ENCODE peak calls at places on chromosomes 11 and 22, in nine cellular contexts. H is uterus; Z is heart right ventricle; U is stomach; V is esophagus squamous epithelium; K is testis; X is K562; S is CD8-positive, alpha-beta memory T cell; E is spleen. Q is an unnamed sample.
A peak's percentile ranks its signal among the peaks of the same experiment; 100 is the strongest.

GRCh38 chr11:112652786-112653390 is 308.3 kb upstream of the NCAM1 start:
- DNase-seq in H (no peak), Z (no peak), U (no peak), V (no peak), K (no peak), X (no peak), S (no peak), E (no peak), Q (no peak)

GRCh38 chr11:119874660-119875238 is 145.7 kb upstream of the NECTIN1 start:
- DNase-seq in H (no peak), Z (no peak), U (no peak), V (no peak), K (no peak), X (no peak), S (no peak), E (peak; percentile 17), Q (no peak)

GRCh38 chr22:35834080-35834479 is 116.4 kb downstream of the APOL5 start:
- DNase-seq in H (no peak), Z (no peak), U (no peak), V (no peak), K (no peak), X (no peak), S (no peak), E (no peak), Q (no peak)

GRCh38 chr11:34650528-34650927 is 29.6 kb downstream of the EHF start:
- DNase-seq in H (no peak), Z (no peak), U (no peak), V (no peak), K (no peak), X (peak; percentile 65), S (peak; percentile 50), E (no peak), Q (no peak)

GRCh38 chr11:9831122-9831521 is 167.2 kb downstream of the SWAP70 start:
- DNase-seq in H (no peak), Z (no peak), U (no peak), V (no peak), K (no peak), X (no peak), S (no peak), E (no peak), Q (no peak)

GRCh38 chr11:44007746-44008501 is 39.9 kb upstream of the ACCSL start:
- DNase-seq in H (no peak), Z (no peak), U (no peak), V (no peak), K (peak; percentile 12), X (no peak), S (no peak), E (no peak), Q (no peak)

GRCh38 chr11:76724162-76724768 is 53.7 kb upstream of the LRRC32 start:
- DNase-seq in H (no peak), Z (no peak), U (no peak), V (no peak), K (no peak), X (no peak), S (no peak), E (no peak), Q (no peak)

GRCh38 chr11:18566406-18566805 is 22.1 kb downstream of the UEVLD start:
- DNase-seq in H (no peak), Z (no peak), U (no peak), V (no peak), K (no peak), X (no peak), S (no peak), E (no peak), Q (no peak)

GRCh38 chr11:77125695-77126094 is 2.4 kb upstream of the MYO7A start:
- DNase-seq in H (no peak), Z (no peak), U (no peak), V (no peak), K (no peak), X (no peak), S (no peak), E (no peak), Q (no peak)

GRCh38 chr11:75826463-75827220 is 11.6 kb downstream of the UVRAG start:
- DNase-seq in H (no peak), Z (no peak), U (no peak), V (no peak), K (no peak), X (no peak), S (no peak), E (no peak), Q (no peak)

GRCh38 chr11:83036701-83037100 is 35.0 kb downstream of the RAB30 start:
- DNase-seq in H (no peak), Z (no peak), U (no peak), V (no peak), K (no peak), X (no peak), S (no peak), E (no peak), Q (no peak)

GRCh38 chr11:83034673-83035014 is 37.1 kb downstream of the RAB30 start:
- DNase-seq in H (no peak), Z (no peak), U (no peak), V (no peak), K (no peak), X (no peak), S (no peak), E (no peak), Q (no peak)

GRCh38 chr11:83033972-83034672 is 37.6 kb downstream of the RAB30 start:
- DNase-seq in H (peak; percentile 56), Z (peak; percentile 24), U (peak; percentile 31), V (no peak), K (peak; percentile 32), X (peak; percentile 47), S (no peak), E (no peak), Q (no peak)

GRCh38 chr11:83035070-83035854 is 36.4 kb downstream of the RAB30 start:
- DNase-seq in H (no peak), Z (no peak), U (no peak), V (no peak), K (no peak), X (no peak), S (no peak), E (no peak), Q (no peak)

DNA sequence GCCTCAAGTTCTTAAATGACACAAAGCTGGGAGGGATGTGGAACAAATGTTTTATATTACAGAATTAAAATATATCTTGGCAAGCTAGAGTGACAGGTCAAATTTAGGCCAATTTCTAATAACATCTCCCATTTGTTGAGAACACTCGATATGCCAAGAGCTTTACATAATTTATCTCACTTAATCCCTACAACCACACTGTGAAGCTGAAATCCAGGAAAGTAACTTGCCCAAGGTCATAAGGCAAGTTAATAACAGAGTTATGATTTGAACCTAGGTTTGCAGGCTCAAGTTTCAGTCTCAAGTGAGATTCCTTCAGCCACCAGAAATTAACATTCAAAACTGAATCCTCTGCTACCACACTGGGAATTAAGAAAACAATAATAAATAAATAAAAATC is 38.3 kb downstream of the RAB30 start:
- DNase-seq in H (no peak), Z (no peak), U (no peak), V (no peak), K (no peak), X (no peak), S (no peak), E (no peak), Q (no peak)
- H3K4me3 ChIP-seq in H (no peak overlapping the region), Z (peak overlapping the region; percentile 47), U (peak overlapping the region; percentile 9), V (peak overlapping the region; percentile 15), K (no peak overlapping the region), X (no peak overlapping the region), S (no peak overlapping the region), E (no peak overlapping the region), Q (peak overlapping the region; percentile 33)

GRCh38 chr11:128052912-128053641 is 534.3 kb downstream of the ETS1 start:
- DNase-seq in H (no peak), Z (no peak), U (no peak), V (no peak), K (no peak), X (no peak), S (no peak), E (no peak), Q (no peak)
- H3K4me1 ChIP-seq in H (no peaks in the 10 kb centered on the region), Z (no peaks in the 10 kb centered on the region), U (no peaks in the 10 kb centered on the region), V (no peaks in the 10 kb centered on the region), K (no peaks in the 10 kb centered on the region), X (no peaks in the 10 kb centered on the region), S (peaks cover 69% of the 10 kb centered on the region), E (peaks cover 37% of the 10 kb centered on the region), Q (peaks cover 12% of the 10 kb centered on the region)

GRCh38 chr22:40261783-40262182 is 84.1 kb downstream of the TNRC6B start:
- DNase-seq in H (no peak), Z (no peak), U (no peak), V (no peak), K (no peak), X (no peak), S (no peak), E (no peak), Q (no peak)

GRCh38 chr22:40263191-40263590 is 83.1 kb upstream of the ADSL start:
- DNase-seq in H (no peak), Z (no peak), U (peak; percentile 46), V (no peak), K (no peak), X (peak; percentile 70), S (no peak), E (peak; percentile 76), Q (no peak)

GRCh38 chr22:40257979-40258378 is 80.3 kb downstream of the TNRC6B start:
- DNase-seq in H (no peak), Z (no peak), U (no peak), V (no peak), K (no peak), X (no peak), S (no peak), E (no peak), Q (no peak)

GRCh38 chr22:40256501-40256900 is 78.8 kb downstream of the TNRC6B start:
- DNase-seq in H (no peak), Z (no peak), U (no peak), V (no peak), K (no peak), X (no peak), S (no peak), E (no peak), Q (no peak)

DNA sequence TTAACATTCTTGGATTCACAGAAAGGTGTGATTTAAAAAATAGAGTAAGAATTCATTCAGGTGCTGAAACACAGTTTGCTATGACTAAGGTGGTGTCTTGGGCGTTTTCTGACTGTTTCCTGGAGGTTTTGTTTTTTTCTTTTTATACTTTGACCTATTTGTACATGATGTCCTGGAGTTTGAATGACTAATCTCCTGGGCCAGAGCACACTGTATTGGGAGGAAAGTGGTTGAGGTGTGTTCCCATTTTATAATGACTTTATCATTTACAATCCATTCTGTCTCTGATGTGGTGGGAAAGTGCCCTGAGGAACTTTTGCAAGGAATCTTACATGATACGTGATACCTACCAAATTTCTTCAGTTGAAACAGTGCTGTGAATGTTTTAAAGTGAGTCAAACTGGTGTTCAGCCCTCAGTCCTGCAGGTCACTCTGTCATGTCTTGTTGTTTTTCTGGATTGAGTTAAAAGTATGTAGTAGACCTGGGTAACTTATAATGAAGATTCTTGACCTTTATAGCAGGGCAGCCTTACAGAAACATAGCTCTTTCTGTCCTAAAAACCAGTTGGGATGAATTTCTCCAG is 80.8 kb downstream of the TNRC6B start:
- DNase-seq in H (no peak), Z (no peak), U (no peak), V (no peak), K (no peak), X (no peak), S (no peak), E (no peak), Q (no peak)
- H3K27ac ChIP-seq in H (peak overlapping the region; percentile 64), Z (peak overlapping the region; percentile 49), U (peak overlapping the region; percentile 49), V (peak overlapping the region; percentile 81), K (no peak overlapping the region), X (no peak overlapping the region), S (no peak overlapping the region), E (no peak overlapping the region), Q (no peak overlapping the region)

GRCh38 chr11:28566643-28567042 is 458.5 kb downstream of the METTL15 start:
- DNase-seq in H (peak; percentile 35), Z (peak; percentile 67), U (peak; percentile 56), V (peak; percentile 3), K (peak; percentile 82), X (peak; percentile 23), S (no peak), E (peak; percentile 67), Q (peak; percentile 37)
- H3K4me3 ChIP-seq in H (no peak overlapping the region), Z (peak overlapping the region; percentile 23), U (no peak overlapping the region), V (peak overlapping the region; percentile 10), K (no peak overlapping the region), X (no peak overlapping the region), S (no peak overlapping the region), E (peak overlapping the region; percentile 2), Q (no peak overlapping the region)

GRCh38 chr22:43681724-43682360 is 130.3 kb downstream of the EFCAB6 start:
- DNase-seq in H (no peak), Z (no peak), U (no peak), V (no peak), K (no peak), X (no peak), S (no peak), E (no peak), Q (no peak)
- H3K4me1 ChIP-seq in H (no peaks in the 10 kb centered on the region), Z (no peaks in the 10 kb centered on the region), U (no peaks in the 10 kb centered on the region), V (no peaks in the 10 kb centered on the region), K (no peaks in the 10 kb centered on the region), X (no peaks in the 10 kb centered on the region), S (no peaks in the 10 kb centered on the region), E (no peaks in the 10 kb centered on the region), Q (no peaks in the 10 kb centered on the region)